ENCODE peak calls at places on chromosomes 6 and 20, in ten cellular contexts. M is CD8-positive, alpha-beta memory T cell; K is psoas muscle; J is left ventricle myocardium inferior; O is hepatocyte; L is Peyer's patch; E is A549; H is vagina; Q is stomach; A is tibial nerve. V is an unnamed sample. For H3K9me3, the result is how much of the 10 kb centered on the place peaks cover.

GRCh38 chr6:88208736-88209135 is 42.6 kb upstream of the CNR1 start:
- DNase-seq in M (no peak), K (no peak), J (no peak), O (no peak), L (no peak), E (no peak), H (no peak), Q (no peak), A (no peak), V (no peak)

GRCh38 chr6:17032595-17033591 is 69.0 kb upstream of the STMND1 start:
- DNase-seq in M (no peak), K (peak), J (peak), O (peak), L (no peak), E (peak), H (no peak), Q (peak), A (peak), V (no peak)

GRCh38 chr6:55014321-55015088 is 159.8 kb upstream of the HCRTR2 start:
- DNase-seq in M (no peak), K (no peak), J (no peak), O (no peak), L (no peak), E (no peak), H (no peak), Q (no peak), A (no peak), V (no peak)

GRCh38 chr20:2476742-2477615 is 6.4 kb upstream of the SNRPB start:
- DNase-seq in M (no peak), K (no peak), J (no peak), O (no peak), L (no peak), E (no peak), H (no peak), Q (no peak), A (no peak), V (no peak)

GRCh38 chr6:71460933-71461332 is 172.3 kb downstream of the OGFRL1 start:
- DNase-seq in M (no peak), K (no peak), J (no peak), O (no peak), L (no peak), E (no peak), H (no peak), Q (no peak), A (no peak), V (no peak)

GRCh38 chr20:33674294-33675126 is at the start of gene NECAB3:
- DNase-seq in M (peak), K (peak), J (peak), O (peak), L (peak), E (peak), H (no peak), Q (peak), A (peak), V (peak)

GRCh38 chr6:56693988-56694387 is 51.3 kb upstream of the DST start:
- DNase-seq in M (no peak), K (no peak), J (no peak), O (no peak), L (no peak), E (no peak), H (no peak), Q (no peak), A (no peak), V (no peak)

GRCh38 chr20:56443654-56444540 is 24.5 kb upstream of the RTF2 start:
- DNase-seq in M (no peak), K (no peak), J (peak), O (no peak), L (no peak), E (no peak), H (no peak), Q (no peak), A (no peak), V (no peak)

GRCh38 chr6:33728438-33728837 is 16.9 kb upstream of the UQCC2 start:
- DNase-seq in M (no peak), K (no peak), J (peak), O (no peak), L (no peak), E (no peak), H (no peak), Q (no peak), A (no peak), V (no peak)

GRCh38 chr6:90028080-90028778 is 134.0 kb downstream of the GJA10 start:
- DNase-seq in M (no peak), K (no peak), J (no peak), O (no peak), L (no peak), E (no peak), H (no peak), Q (no peak), A (no peak), V (no peak)

GRCh38 chr6:82589509-82590206 is 226.0 kb downstream of the TPBG start:
- DNase-seq in M (no peak), K (no peak), J (no peak), O (peak), L (no peak), E (peak), H (no peak), Q (no peak), A (no peak), V (no peak)

GRCh38 chr20:32538526-32538918 is 46.6 kb downstream of the NOL4L start:
- DNase-seq in M (peak), K (no peak), J (no peak), O (peak), L (no peak), E (no peak), H (no peak), Q (no peak), A (no peak), V (no peak)

GRCh38 chr20:64082821-64083379 is 1.3 kb downstream of the LKAAEAR1 start:
- DNase-seq in M (no peak), K (no peak), J (no peak), O (no peak), L (no peak), E (no peak), H (no peak), Q (no peak), A (no peak), V (no peak)

GRCh38 chr20:53897884-53898557 is 172.4 kb downstream of the BCAS1 start:
- DNase-seq in M (no peak), K (no peak), J (no peak), O (no peak), L (no peak), E (no peak), H (no peak), Q (peak), A (no peak), V (no peak)

GRCh38 chr20:54062812-54063280 is 7.5 kb downstream of the BCAS1 start:
- DNase-seq in M (no peak), K (no peak), J (no peak), O (peak), L (no peak), E (peak), H (no peak), Q (no peak), A (no peak), V (no peak)

GRCh38 chr6:118864330-118865166 is 29.4 kb upstream of the ASF1A start:
- DNase-seq in M (no peak), K (no peak), J (no peak), O (no peak), L (no peak), E (no peak), H (no peak), Q (no peak), A (no peak), V (no peak)

GRCh38 chr20:47929368-47930115 is 144.3 kb upstream of the SULF2 start:
- DNase-seq in M (no peak), K (no peak), J (no peak), O (no peak), L (no peak), E (no peak), H (no peak), Q (no peak), A (no peak), V (no peak)

GRCh38 chr6:142187209-142187608 is 40.1 kb downstream of the VTA1 start:
- DNase-seq in M (no peak), K (peak), J (peak), O (peak), L (no peak), E (peak), H (no peak), Q (no peak), A (no peak), V (no peak)

DNA sequence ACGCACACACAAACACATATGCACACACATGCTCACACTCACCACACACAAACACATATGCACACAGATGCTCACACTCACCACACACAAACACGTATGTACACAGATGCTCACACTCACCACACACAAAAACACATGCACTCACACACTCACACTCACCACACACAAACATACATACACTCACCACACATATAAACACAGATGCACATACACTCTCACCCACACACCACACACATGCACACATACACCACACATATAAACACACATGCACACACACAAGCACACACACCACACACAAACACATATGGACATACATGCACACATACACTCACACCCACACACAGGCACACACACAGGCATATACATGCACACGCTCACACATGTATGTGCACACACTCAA is 112.3 kb downstream of the ERMARD start:
- DNase-seq in M (no peak), K (no peak), J (no peak), O (no peak), L (no peak), E (no peak), H (peak), Q (no peak), A (no peak), V (no peak)
- H3K9me3 ChIP-seq in M (under half), K (under half), J (under half), O (under half), L (under half), E (under half), H (under half), Q (under half), A (under half), V (under half)

DNA sequence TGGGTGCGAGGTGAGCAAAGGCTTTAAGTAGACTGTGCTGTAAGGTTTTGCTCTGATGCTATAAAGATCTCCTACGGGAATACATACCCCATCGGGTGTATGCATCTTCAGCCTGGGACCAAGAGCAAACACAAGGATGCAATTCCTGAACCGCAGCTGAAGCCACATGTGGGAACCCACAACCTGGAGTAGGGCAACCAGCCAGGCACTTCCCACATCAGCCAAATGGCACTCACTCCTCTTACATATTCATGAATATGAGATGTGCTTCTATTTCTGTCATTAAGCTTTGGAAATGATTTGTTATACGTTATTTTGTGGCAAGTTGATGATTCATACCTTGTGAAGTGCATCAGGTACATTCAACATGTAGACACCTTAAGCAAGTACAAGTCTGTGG is 619.2 kb downstream of the C6orf118 start:
- DNase-seq in M (no peak), K (no peak), J (no peak), O (no peak), L (no peak), E (no peak), H (no peak), Q (no peak), A (no peak), V (no peak)
- H3K9me3 ChIP-seq in M (under half), K (under half), J (under half), O (under half), L (under half), E (under half), H (under half), Q (under half), A (under half), V (under half)

GRCh38 chr6:94478178-94479140 is 1059.1 kb upstream of the EPHA7 start:
- DNase-seq in M (no peak), K (no peak), J (no peak), O (no peak), L (no peak), E (no peak), H (no peak), Q (no peak), A (no peak), V (no peak)
- H3K9me3 ChIP-seq in M (under half), K (under half), J (under half), O (under half), L (under half), E (under half), H (under half), Q (under half), A (under half), V (under half)

GRCh38 chr6:167501831-167502385 is 177.0 kb downstream of the TTLL2 start:
- DNase-seq in M (no peak), K (no peak), J (no peak), O (peak), L (peak), E (peak), H (no peak), Q (peak), A (no peak), V (no peak)
- H3K9me3 ChIP-seq in M (under half), K (under half), J (under half), O (under half), L (under half), E (under half), H (under half), Q (under half), A (under half), V (under half)

DNA sequence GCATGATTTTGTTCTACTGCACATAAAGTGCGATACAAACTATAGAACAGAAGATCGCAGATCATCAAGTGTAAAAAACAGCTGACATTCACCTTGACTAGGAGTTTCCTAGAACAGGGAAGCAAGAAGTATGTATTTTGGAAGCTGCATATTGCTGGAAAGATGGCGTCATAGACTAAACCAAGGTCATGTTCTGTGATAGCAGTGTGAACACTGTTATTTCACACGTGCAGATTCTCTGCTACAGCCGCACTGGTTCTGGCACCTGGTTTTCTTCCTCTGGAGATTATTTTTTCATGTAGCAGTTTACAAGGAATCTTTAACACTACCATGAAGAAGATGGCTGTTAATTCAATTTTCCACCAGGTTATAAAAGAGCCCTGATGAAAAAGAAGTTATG is 681.2 kb downstream of the PRKN start:
- DNase-seq in M (no peak), K (no peak), J (no peak), O (no peak), L (no peak), E (no peak), H (no peak), Q (no peak), A (no peak), V (no peak)
- H3K9me3 ChIP-seq in M (under half), K (under half), J (under half), O (under half), L (under half), E (under half), H (under half), Q (under half), A (under half), V (under half)

GRCh38 chr20:41592516-41593192 is 25.5 kb downstream of the CHD6 start:
- DNase-seq in M (no peak), K (no peak), J (no peak), O (no peak), L (no peak), E (no peak), H (no peak), Q (no peak), A (no peak), V (no peak)
- H3K9me3 ChIP-seq in M (under half), K (under half), J (under half), O (under half), L (under half), E (under half), H (under half), Q (under half), A (under half), V (under half)